ENCODE peak calls at places on chromosomes 4 and X, in five cellular contexts. D is stomach; H is H9; G is CD8-positive, alpha-beta T cell; Z is IMR-90. I is an unnamed sample. For H3K4me1, the result is how much of the 10 kb centered on the place peaks cover.

GRCh38 chr4:182807346-182807745 is 109.8 kb downstream of the DCTD start:
- DNase-seq in G (no peak), Z (no peak), D (no peak), H (no peak), I (no peak)

GRCh38 chr4:113823291-113823659 is 61.7 kb upstream of the CAMK2D start:
- DNase-seq in G (no peak), H (no peak), D (no peak), Z (peak), I (no peak)

GRCh38 chr4:110629214-110629754 is 6.4 kb upstream of the PITX2 start:
- DNase-seq in D (no peak), G (no peak), H (peak), Z (no peak), I (no peak)

GRCh38 chrX:23436875-23437274 is 102.2 kb downstream of the PTCHD1 start:
- DNase-seq in Z (no peak), H (peak), G (no peak), D (no peak), I (no peak)

GRCh38 chr4:108940086-108941033 is 177.5 kb upstream of the ETNPPL start:
- DNase-seq in D (no peak), G (no peak), Z (peak), H (peak), I (no peak)

GRCh38 chr4:176782794-176783193 is 9.9 kb downstream of the VEGFC start:
- DNase-seq in Z (peak), D (no peak), H (no peak), G (no peak), I (no peak)

GRCh38 chr4:152628128-152628527 is 51.7 kb downstream of the TMEM154 start:
- DNase-seq in H (no peak), G (no peak), D (no peak), Z (no peak), I (no peak)

GRCh38 chr4:107586321-107586720 is 133.7 kb downstream of the PAPSS1 start:
- DNase-seq in D (no peak), H (no peak), G (no peak), Z (no peak), I (no peak)

GRCh38 chr4:61086979-61087378 is 113.1 kb upstream of the ADGRL3 start:
- DNase-seq in D (no peak), G (no peak), H (no peak), Z (no peak), I (no peak)

GRCh38 chrX:139446832-139447231 is 83.7 kb upstream of the F9 start:
- DNase-seq in Z (no peak), D (no peak), H (no peak), G (no peak), I (no peak)

GRCh38 chr4:75985116-75985515 is 5.6 kb downstream of the SDAD1 start:
- DNase-seq in G (no peak), H (no peak), D (no peak), Z (peak), I (no peak)

GRCh38 chr4:128776794-128777216 is 32.7 kb upstream of the JADE1 start:
- DNase-seq in Z (peak), H (no peak), G (no peak), D (peak), I (no peak)

GRCh38 chr4:122814426-122814825 is 12.2 kb upstream of the FGF2 start:
- DNase-seq in D (no peak), H (no peak), Z (no peak), G (no peak), I (no peak)

GRCh38 chr4:15438939-15439524 is 11.2 kb downstream of the C1QTNF7 start:
- DNase-seq in Z (peak), H (no peak), G (no peak), D (no peak), I (no peak)

GRCh38 chrX:98299785-98300184 is 1416.1 kb downstream of the RPA4 start:
- DNase-seq in Z (no peak), D (no peak), H (no peak), G (no peak), I (no peak)

GRCh38 chr4:40149960-40150385 is 46.9 kb upstream of the RHOH start:
- DNase-seq in G (peak), Z (peak), H (peak), D (peak), I (peak)

GRCh38 chr4:187321741-187322140 is 598.1 kb upstream of the FAT1 start:
- DNase-seq in H (no peak), G (no peak), D (no peak), Z (no peak), I (no peak)

GRCh38 chrX:132270699-132271098 is 51.5 kb upstream of the RAP2C start:
- DNase-seq in D (no peak), Z (peak), G (no peak), H (no peak), I (no peak)

DNA sequence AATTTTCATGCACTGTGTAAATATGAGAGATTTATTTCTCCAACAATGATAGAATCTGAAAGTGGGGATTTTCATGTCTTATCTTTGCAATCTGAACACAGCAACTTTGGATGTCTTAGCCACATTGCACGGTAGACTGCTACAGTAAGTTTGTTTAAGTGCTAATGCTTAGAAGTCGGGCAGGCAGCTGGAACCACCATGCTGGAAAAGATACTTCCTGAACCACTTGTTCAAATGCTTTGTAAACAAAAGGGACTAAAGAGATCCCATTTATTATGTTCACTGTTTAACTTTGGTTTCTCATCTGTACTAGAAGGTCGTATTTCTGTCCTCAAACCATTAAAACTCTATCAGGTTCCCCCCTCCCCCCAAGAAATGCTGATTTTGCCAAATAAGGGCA is 555.9 kb upstream of the DIPK2B start:
- DNase-seq in Z (no peak), H (no peak), D (no peak), G (no peak), I (no peak)
- H3K4me1 ChIP-seq in Z (under half), H (under half), D (under half), G (under half), I (under half)

GRCh38 chr4:2401610-2401983 is 16.8 kb downstream of the ZFYVE28 start:
- DNase-seq in H (no peak), G (no peak), D (no peak), Z (no peak), I (no peak)
- H3K4me1 ChIP-seq in H (under half), G (under half), D (under half), Z (under half), I (under half)

GRCh38 chr4:2863649-2864048 is 20.0 kb downstream of the ADD1 start:
- DNase-seq in D (no peak), Z (no peak), G (no peak), H (no peak), I (no peak)
- H3K4me1 ChIP-seq in D (half or more), Z (under half), G (half or more), H (under half), I (under half)

GRCh38 chr4:112282860-112283667 is 2.6 kb downstream of the TIFA start:
- DNase-seq in D (no peak), G (no peak), Z (no peak), H (no peak), I (no peak)

GRCh38 chr4:112284166-112284565 is 1.5 kb downstream of the TIFA start:
- DNase-seq in D (no peak), G (no peak), Z (peak), H (no peak), I (no peak)

GRCh38 chr4:112288455-112288854 is 2.8 kb upstream of the TIFA start:
- DNase-seq in D (no peak), H (no peak), G (no peak), Z (no peak), I (no peak)

GRCh38 chr4:112287258-112287873 is 1.7 kb upstream of the TIFA start:
- DNase-seq in H (no peak), D (no peak), Z (no peak), G (no peak), I (no peak)

GRCh38 chr4:112284662-112285411 is 867 bp downstream of the TIFA start:
- DNase-seq in D (no peak), Z (peak), H (no peak), G (no peak), I (peak)
- H3K4me1 ChIP-seq in D (under half), Z (under half), H (under half), G (under half), I (under half)

GRCh38 chr4:7365472-7366179 is 69.1 kb downstream of the PSAPL1 start:
- DNase-seq in D (no peak), Z (no peak), H (no peak), G (no peak), I (no peak)
- H3K4me1 ChIP-seq in D (under half), Z (under half), H (under half), G (under half), I (under half)

GRCh38 chr4:52841707-52842456 is 20.2 kb upstream of the RASL11B start:
- DNase-seq in Z (peak), G (no peak), D (peak), H (no peak), I (no peak)
- H3K4me1 ChIP-seq in Z (under half), G (under half), D (under half), H (under half), I (under half)

GRCh38 chr4:6275898-6276563 is 6.4 kb downstream of the WFS1 start:
- DNase-seq in D (no peak), G (no peak), H (no peak), Z (no peak), I (no peak)

GRCh38 chr4:6275351-6275750 is 5.7 kb downstream of the WFS1 start:
- DNase-seq in G (no peak), D (no peak), H (no peak), Z (no peak), I (no peak)

GRCh38 chr4:6277935-6278800 is 8.5 kb downstream of the WFS1 start:
- DNase-seq in Z (peak), H (no peak), D (no peak), G (no peak), I (no peak)

GRCh38 chr4:6278801-6279197 is 9.1 kb downstream of the WFS1 start:
- DNase-seq in D (no peak), G (no peak), H (no peak), Z (peak), I (no peak)

DNA sequence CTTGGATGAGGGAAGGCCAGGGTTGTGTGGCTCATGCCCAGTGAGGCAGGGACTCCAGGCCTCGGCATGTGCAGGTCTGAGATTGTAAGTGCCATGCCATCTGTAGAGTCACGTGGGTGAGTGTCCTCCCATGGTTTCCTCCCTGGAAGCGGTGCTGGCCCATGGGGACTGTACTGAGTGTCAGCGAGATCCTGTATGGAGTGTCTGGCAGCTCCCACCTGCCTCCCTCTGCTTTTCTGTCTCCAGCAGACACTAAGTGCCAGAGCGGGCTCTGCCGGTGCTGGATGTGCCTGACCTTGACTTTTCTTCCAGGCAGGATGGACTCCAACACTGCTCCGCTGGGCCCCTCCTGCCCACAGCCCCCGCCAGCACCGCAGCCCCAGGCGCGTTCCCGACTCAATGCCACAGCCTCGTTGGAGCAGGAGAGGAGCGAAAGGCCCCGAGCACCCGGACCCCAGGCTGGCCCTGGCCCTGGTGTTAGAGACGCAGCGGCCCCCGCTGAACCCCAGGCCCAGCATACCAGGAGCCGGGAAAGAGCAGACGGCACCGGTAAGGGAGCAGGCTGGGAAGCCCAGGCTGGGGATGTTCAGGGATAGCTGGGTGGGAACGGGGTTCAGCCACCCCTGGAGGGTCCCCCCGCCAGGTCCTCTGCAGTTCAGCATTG is 7.6 kb downstream of the WFS1 start:
- DNase-seq in Z (no peak), D (no peak), H (no peak), G (no peak), I (no peak)
- H3K4me1 ChIP-seq in Z (under half), D (half or more), H (under half), G (under half), I (under half)